ENCODE peak calls at places on chromosome 14, in four cellular contexts. V is IMR-90, R is upper lobe of right lung, M is psoas muscle. O is an unnamed sample. For H3K9me3, the result is how much of the 10 kb centered on the place peaks cover.

GRCh38 chr14:99625476-99625875 is 19.5 kb upstream of the HHIPL1 start:
- DNase-seq in V (no peak), R (no peak), M (no peak), O (no peak)

GRCh38 chr14:72291908-72292688 is 359.9 kb downstream of the RGS6 start:
- DNase-seq in V (peak), R (no peak), M (no peak), O (no peak)

GRCh38 chr14:68297871-68298468 is 478.4 kb downstream of the RAD51B start:
- DNase-seq in V (peak), R (no peak), M (no peak), O (no peak)

GRCh38 chr14:81485372-81485771 is 48.3 kb downstream of the SEL1L start:
- DNase-seq in V (no peak), R (no peak), M (no peak), O (no peak)

GRCh38 chr14:56004807-56005579 is 113.2 kb upstream of the PELI2 start:
- DNase-seq in V (peak), R (no peak), M (no peak), O (peak)

GRCh38 chr14:24329073-24329663 is 5.7 kb downstream of the ADCY4 start:
- DNase-seq in V (no peak), R (no peak), M (no peak), O (no peak)

GRCh38 chr14:75234173-75234855 is 44.3 kb upstream of the FOS start:
- DNase-seq in V (peak), R (peak), M (no peak), O (peak)

GRCh38 chr14:89720741-89721315 is 233.7 kb downstream of the EFCAB11 start:
- DNase-seq in V (no peak), R (peak), M (peak), O (no peak)

GRCh38 chr14:94285158-94285557 is 7.9 kb downstream of the SERPINA10 start:
- DNase-seq in V (no peak), R (no peak), M (no peak), O (no peak)

GRCh38 chr14:86954623-86955022 is 1038.4 kb downstream of the GALC start:
- DNase-seq in V (no peak), R (no peak), M (no peak), O (no peak)

GRCh38 chr14:89466460-89466859 is 49.4 kb upstream of the FOXN3 start:
- DNase-seq in V (no peak), R (no peak), M (no peak), O (no peak)

GRCh38 chr14:61197416-61197815 is 83.7 kb downstream of the TMEM30B start:
- DNase-seq in V (no peak), R (no peak), M (no peak), O (no peak)

GRCh38 chr14:81432171-81432570 is 32.0 kb upstream of the STON2 start:
- DNase-seq in V (no peak), R (no peak), M (no peak), O (no peak)

GRCh38 chr14:100278702-100279101 is 27.5 kb downstream of the SLC25A29 start:
- DNase-seq in V (peak), R (peak), M (no peak), O (peak)

GRCh38 chr14:101127239-101127638 is 223.7 kb upstream of the RTL1 start:
- DNase-seq in V (no peak), R (no peak), M (no peak), O (no peak)

GRCh38 chr14:61247935-61248334 is 33.2 kb downstream of the TMEM30B start:
- DNase-seq in V (peak), R (no peak), M (no peak), O (no peak)

GRCh38 chr14:22084393-22085281 is 411.0 kb upstream of the OR4E1 start:
- DNase-seq in V (peak), R (no peak), M (no peak), O (no peak)

GRCh38 chr14:87066221-87066817 is 926.7 kb downstream of the GALC start:
- DNase-seq in V (peak), R (no peak), M (no peak), O (peak)

GRCh38 chr14:20866963-20867362 is 24.2 kb upstream of the RNASE3 start:
- DNase-seq in V (no peak), R (no peak), M (no peak), O (no peak)

DNA sequence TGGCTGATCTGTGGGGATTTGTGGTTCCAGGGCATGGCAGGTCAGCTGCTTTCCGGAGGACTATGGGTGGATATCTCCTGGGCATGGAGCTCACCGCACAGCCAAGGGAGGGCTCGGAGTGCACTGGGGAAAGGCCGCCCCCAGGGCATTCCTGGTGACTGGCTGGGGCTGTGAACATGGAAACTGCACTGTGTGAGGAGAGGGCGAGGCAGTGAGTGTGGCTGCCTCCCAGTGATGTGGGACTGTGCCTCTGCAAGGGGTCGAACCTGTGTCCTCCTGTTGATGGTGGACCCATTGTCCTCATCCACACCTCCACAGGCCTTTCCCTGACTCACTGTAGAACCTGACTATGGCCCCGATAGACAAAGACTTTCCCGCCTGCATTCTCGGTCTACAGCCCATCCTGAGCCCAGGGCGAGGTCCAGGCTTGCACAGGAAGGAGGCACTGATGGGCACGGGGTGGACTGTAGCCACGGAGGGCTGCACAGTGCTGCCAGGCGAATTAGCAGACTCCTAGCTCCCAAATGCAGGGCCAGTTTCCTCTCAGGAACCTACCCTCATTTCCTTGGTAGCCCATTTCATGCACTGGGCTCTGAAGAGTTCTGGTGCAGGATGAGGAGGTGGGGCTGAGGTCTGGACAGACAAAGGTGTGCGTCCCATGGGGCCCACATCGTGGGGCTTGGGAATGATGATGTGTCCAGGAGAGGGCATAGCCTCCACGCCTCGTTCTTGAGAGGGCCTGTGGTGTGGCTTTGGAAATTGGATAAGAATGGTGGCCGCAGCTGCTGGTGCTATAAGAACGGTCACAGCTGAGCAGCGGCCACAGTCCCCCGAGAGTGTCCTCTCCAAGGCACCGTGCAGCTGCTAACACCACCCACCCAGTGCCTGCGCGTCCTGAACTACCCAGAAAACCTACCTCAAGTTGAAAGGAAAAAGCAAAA is 415.1 kb downstream of the TMEM121 start:
- DNase-seq in V (no peak), R (no peak), M (no peak), O (no peak)
- H3K9me3 ChIP-seq in V (half or more), R (under half), M (under half), O (under half)

GRCh38 chr14:44112774-44113460 is 394.2 kb downstream of the FSCB start:
- DNase-seq in V (no peak), R (no peak), M (no peak), O (no peak)
- H3K9me3 ChIP-seq in V (under half), R (under half), M (under half), O (under half)

DNA sequence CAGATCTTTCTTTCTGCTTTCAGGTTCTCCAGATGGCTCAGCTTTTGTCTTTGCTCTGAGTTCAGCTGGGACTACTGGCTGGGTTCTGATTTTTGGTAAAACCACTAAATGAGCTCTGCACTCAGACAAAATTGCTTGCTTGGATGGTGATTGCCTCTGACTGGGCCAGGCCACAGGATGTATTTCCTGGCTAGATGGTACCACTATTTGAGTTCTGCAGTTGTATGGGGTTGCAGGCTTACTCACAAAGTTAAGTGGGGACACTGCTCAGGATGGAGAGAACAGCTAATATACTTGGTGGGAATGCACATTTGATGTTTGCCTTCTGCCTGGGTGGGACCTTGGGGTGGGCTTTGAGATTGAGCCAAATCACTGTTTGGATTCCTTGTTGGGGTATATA is 14.0 kb upstream of the OR4Q3 start:
- DNase-seq in V (no peak), R (no peak), M (no peak), O (no peak)
- H3K9me3 ChIP-seq in V (under half), R (under half), M (under half), O (under half)

DNA sequence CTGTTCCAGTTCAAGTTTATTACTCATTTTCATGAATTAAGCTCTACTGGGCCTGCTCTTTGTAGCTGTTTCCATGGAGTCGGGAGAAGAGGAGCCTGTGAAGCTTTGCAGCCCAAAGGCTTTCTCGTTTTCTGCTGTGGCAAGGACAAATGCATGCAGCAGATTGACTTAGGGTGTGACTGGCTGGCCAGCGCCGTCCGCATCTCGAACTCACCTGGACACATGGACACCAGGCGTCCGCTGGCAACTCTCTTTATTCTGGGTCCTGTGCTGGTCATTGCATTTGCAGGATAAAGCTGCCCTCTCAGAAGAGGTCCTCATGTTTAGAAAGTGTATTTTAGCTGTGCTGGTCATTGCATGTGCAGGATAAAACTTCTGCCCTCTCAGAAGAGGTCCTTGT is 350.4 kb downstream of the TMEM121 start:
- DNase-seq in V (no peak), R (no peak), M (peak), O (no peak)
- H3K9me3 ChIP-seq in V (under half), R (under half), M (under half), O (under half)

GRCh38 chr14:106837870-106838269 is 1311.5 kb downstream of the TMEM121 start:
- DNase-seq in V (no peak), R (no peak), M (no peak), O (no peak)
- H3K9me3 ChIP-seq in V (under half), R (under half), M (under half), O (under half)

DNA sequence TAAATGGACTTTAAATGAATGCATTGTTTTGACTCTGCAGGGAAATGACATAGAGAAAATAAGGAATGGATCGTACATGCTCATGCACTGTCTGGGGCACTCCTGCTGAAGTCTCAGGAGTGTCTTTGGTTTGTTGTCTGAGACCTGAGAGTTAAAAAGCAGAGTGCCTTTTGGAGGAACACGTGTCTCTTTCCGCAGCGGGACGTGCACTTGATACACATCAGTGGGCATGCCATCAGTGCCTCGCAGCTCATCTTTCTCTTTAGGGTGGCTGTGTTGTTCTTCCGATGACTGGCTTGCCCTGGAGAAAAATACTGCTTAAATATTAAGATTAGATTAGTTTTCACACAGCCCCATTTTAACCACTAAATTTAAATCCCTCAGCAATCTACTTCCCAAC is 836.0 kb downstream of the DIO2 start:
- DNase-seq in V (no peak), R (no peak), M (no peak), O (no peak)
- H3K9me3 ChIP-seq in V (under half), R (under half), M (under half), O (under half)

GRCh38 chr14:105378873-105379685 is 19.3 kb upstream of the TEX22 start:
- DNase-seq in V (no peak), R (no peak), M (no peak), O (no peak)
- H3K9me3 ChIP-seq in V (under half), R (under half), M (under half), O (under half)

GRCh38 chr14:106395460-106396050 is 869.2 kb downstream of the TMEM121 start:
- DNase-seq in V (no peak), R (no peak), M (no peak), O (no peak)

GRCh38 chr14:106393742-106394141 is 867.4 kb downstream of the TMEM121 start:
- DNase-seq in V (no peak), R (no peak), M (no peak), O (no peak)

GRCh38 chr14:106390401-106390800 is 864.0 kb downstream of the TMEM121 start:
- DNase-seq in V (no peak), R (no peak), M (no peak), O (no peak)

GRCh38 chr14:106390947-106391346 is 864.6 kb downstream of the TMEM121 start:
- DNase-seq in V (no peak), R (no peak), M (no peak), O (no peak)
- H3K9me3 ChIP-seq in V (under half), R (under half), M (under half), O (under half)

GRCh38 chr14:97994020-97994531 is 1196.9 kb downstream of the VRK1 start:
- DNase-seq in V (no peak), R (no peak), M (no peak), O (no peak)

GRCh38 chr14:97995571-97995970 is 1198.4 kb downstream of the VRK1 start:
- DNase-seq in V (no peak), R (no peak), M (no peak), O (no peak)

GRCh38 chr14:97995038-97995437 is 1197.9 kb downstream of the VRK1 start:
- DNase-seq in V (no peak), R (no peak), M (no peak), O (no peak)

DNA sequence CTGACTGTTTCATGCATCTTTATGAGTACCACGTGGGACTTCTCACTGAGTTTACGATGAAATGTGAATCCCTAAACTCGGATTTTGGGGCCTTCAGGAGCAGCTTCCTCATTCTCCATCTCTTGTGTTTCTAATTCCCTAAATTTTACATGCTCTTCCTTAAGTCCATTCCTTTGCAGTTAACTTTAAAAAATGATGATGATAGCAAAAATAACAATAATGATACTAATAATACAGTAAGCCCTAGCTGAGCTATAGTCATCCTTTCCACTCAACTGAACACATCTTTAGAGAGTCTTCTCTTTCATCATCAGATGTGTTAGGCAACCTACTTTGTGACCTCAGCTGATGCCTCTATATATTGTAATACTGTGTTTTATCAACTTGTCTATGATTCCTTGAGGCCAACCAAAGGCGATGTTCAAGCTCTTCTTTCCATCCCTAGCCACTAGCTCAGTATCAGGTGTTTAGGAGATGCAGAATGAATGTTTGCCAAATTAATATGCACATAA is 1196.4 kb downstream of the VRK1 start:
- DNase-seq in V (no peak), R (no peak), M (no peak), O (no peak)
- H3K9me3 ChIP-seq in V (under half), R (under half), M (under half), O (under half)